ENCODE peak calls at places on chromosome 19, in nine cellular contexts. Q is K562, Z is AG04450, K is hepatocyte, V is HepG2, Y is thoracic aorta, U is left ventricle myocardium inferior, L is stomach, X is IMR-90. E is an unnamed sample.

GRCh38 chr19:18596752-18597157 is 8.2 kb downstream of the REX1BD start:
- DNase-seq in Q (peak; percentile 95), U (peak; percentile 53), K (peak; percentile 40), Z (no peak), L (peak; percentile 67), Y (no peak), V (peak; percentile 41), X (no peak), E (peak; percentile 63)

GRCh38 chr19:49101160-49101559 is 13.0 kb upstream of the LIN7B start:
- DNase-seq in Z (no peak), Q (no peak), V (no peak), Y (no peak), X (no peak), K (no peak), U (no peak), L (no peak), E (no peak)

GRCh38 chr19:42252365-42253244 is 2.3 kb downstream of the ERF start:
- DNase-seq in Z (no peak), K (peak; percentile 69), U (peak; percentile 46), Q (no peak), V (no peak), L (no peak), X (peak; percentile 68), Y (no peak), E (peak; percentile 71)

GRCh38 chr19:30565680-30566079 is 193.5 kb downstream of the ZNF536 start:
- DNase-seq in Z (no peak), Y (no peak), X (no peak), U (no peak), Q (no peak), L (no peak), V (no peak), K (no peak), E (peak; percentile 11)

GRCh38 chr19:48644839-48645651 is 942 bp downstream of the CA11 start:
- DNase-seq in L (peak; percentile 83), U (peak; percentile 72), V (peak; percentile 53), Z (no peak), X (peak; percentile 65), Q (peak; percentile 75), K (peak; percentile 85), Y (no peak), E (peak; percentile 86)

GRCh38 chr19:6236310-6237291 is 43.2 kb downstream of the MLLT1 start:
- DNase-seq in V (no peak), L (peak; percentile 99), Q (no peak), X (no peak), K (no peak), Y (no peak), Z (no peak), U (peak; percentile 29), E (no peak)

GRCh38 chr19:54379187-54379678 is 14.5 kb upstream of the LAIR1 start:
- DNase-seq in X (no peak), U (no peak), Y (no peak), L (no peak), Q (no peak), Z (no peak), V (no peak), K (no peak), E (no peak)

GRCh38 chr19:58386166-58386575 is 898 bp upstream of the RPS5 start:
- DNase-seq in K (no peak), X (no peak), V (no peak), Q (peak; percentile 28), L (no peak), Z (no peak), Y (no peak), U (no peak), E (no peak)

GRCh38 chr19:16441661-16442071 is 30.1 kb downstream of the EPS15L1 start:
- DNase-seq in V (no peak), K (peak; percentile 48), U (no peak), Y (no peak), Q (peak; percentile 63), X (no peak), L (no peak), Z (no peak), E (peak; percentile 65)

GRCh38 chr19:12763100-12763499 is 11.5 kb downstream of the BEST2 start:
- DNase-seq in Q (no peak), X (no peak), U (peak; percentile 77), K (no peak), Y (no peak), V (no peak), Z (no peak), L (no peak), E (no peak)

GRCh38 chr19:48480151-48480475 is 10.9 kb downstream of the CYTH2 start:
- DNase-seq in X (no peak), K (no peak), Q (no peak), Z (no peak), Y (no peak), V (no peak), L (peak; percentile 49), U (peak; percentile 70), E (no peak)

GRCh38 chr19:18029617-18030338 is 21.8 kb downstream of the ARRDC2 start:
- DNase-seq in Y (no peak), L (peak; percentile 61), K (peak; percentile 68), V (peak; percentile 79), Q (no peak), Z (no peak), X (peak; percentile 32), U (no peak), E (no peak)

GRCh38 chr19:1969176-1970002 is 28.4 kb downstream of the CSNK1G2 start:
- DNase-seq in V (no peak), X (no peak), K (no peak), Y (no peak), L (no peak), Q (no peak), U (no peak), Z (no peak), E (no peak)

GRCh38 chr19:10003271-10003670 is 7.0 kb downstream of the COL5A3 start:
- DNase-seq in X (no peak), L (no peak), V (no peak), Q (no peak), U (no peak), K (no peak), Y (no peak), Z (no peak), E (no peak)

GRCh38 chr19:10006335-10006708 is 4.0 kb downstream of the COL5A3 start:
- DNase-seq in U (peak; percentile 66), L (no peak), K (no peak), V (no peak), Z (no peak), Y (no peak), X (peak; percentile 72), Q (no peak), E (no peak)

GRCh38 chr19:10005632-10006334 is 4.5 kb downstream of the COL5A3 start:
- DNase-seq in Z (no peak), Q (no peak), K (no peak), X (no peak), L (no peak), V (no peak), Y (no peak), U (no peak), E (no peak)

GRCh38 chr19:10006752-10007323 is 3.5 kb downstream of the COL5A3 start:
- DNase-seq in V (no peak), Y (no peak), Z (no peak), Q (no peak), X (no peak), K (no peak), L (no peak), U (no peak), E (no peak)

GRCh38 chr19:10004617-10005016 is 5.7 kb downstream of the COL5A3 start:
- DNase-seq in X (no peak), Z (no peak), K (no peak), V (no peak), U (no peak), Q (no peak), L (no peak), Y (no peak), E (no peak)
- TF ChIP-seq CTCF in X (no peak), Z (no peak), K (no peak), V (no peak), U (no peak), Q (no peak), L (no peak), Y (no peak), E (no peak)

DNA sequence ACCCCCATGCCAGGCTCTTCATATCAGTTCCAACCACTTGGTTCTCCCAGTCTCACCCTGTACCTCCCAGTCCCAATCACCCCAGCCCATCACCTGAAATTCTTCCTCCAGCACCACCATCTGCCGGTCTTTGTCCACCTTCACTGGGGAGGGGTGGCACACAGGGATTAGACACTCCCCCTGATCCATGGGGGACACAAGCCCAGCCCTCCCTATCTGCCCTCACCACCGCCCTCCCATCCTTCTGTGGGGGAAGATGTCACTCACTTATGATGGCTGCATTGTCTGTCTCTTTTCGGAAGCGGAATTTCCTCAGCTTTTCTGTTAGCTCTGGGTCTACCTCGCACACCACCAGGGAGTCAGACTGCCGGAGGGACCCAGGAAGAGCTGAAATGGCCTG is 675 bp downstream of the GMFG start:
- DNase-seq in Y (no peak), U (no peak), Q (peak; percentile 62), Z (no peak), X (no peak), V (no peak), K (no peak), L (no peak), E (no peak)
- H3K4me3 ChIP-seq in Y (peak overlapping the region; percentile 68), U (peak overlapping the region; percentile 63), Q (peak overlapping the region; percentile 44), Z (no peak overlapping the region), X (no peak overlapping the region), V (peak overlapping the region; percentile 43), K (no peak overlapping the region), L (peak overlapping the region; percentile 47), E (no peak overlapping the region)

DNA sequence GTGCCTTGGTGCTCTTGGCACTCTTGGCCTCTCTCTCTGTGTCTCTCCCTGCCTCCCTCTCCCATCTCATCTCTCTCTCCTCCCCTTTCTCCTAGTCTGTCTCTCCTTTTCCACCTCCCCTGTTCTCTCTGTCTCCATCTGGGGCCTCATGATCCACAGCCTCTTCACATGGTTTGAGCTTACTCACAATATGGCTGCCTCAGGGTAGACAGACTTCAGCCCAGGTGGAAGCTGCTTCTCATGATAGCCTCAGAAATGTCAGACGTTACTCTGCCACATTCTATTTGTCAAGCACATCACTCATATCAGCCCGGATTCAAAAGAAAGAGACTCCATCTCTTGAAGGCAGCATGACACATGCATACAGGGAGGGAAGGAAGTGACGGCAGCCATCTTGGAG is 18.4 kb upstream of the S1PR4 start:
- DNase-seq in X (no peak), L (no peak), Q (no peak), Y (no peak), V (no peak), Z (no peak), U (no peak), K (no peak), E (no peak)
- H3K27me3 ChIP-seq in X (no peaks in the 10 kb centered on the region), L (no peaks in the 10 kb centered on the region), Q (no peaks in the 10 kb centered on the region), Y (no peaks in the 10 kb centered on the region), V (peaks cover 7% of the 10 kb centered on the region), Z (no peaks in the 10 kb centered on the region), U (no peaks in the 10 kb centered on the region), K (no peaks in the 10 kb centered on the region), E (peaks cover 4% of the 10 kb centered on the region)

DNA sequence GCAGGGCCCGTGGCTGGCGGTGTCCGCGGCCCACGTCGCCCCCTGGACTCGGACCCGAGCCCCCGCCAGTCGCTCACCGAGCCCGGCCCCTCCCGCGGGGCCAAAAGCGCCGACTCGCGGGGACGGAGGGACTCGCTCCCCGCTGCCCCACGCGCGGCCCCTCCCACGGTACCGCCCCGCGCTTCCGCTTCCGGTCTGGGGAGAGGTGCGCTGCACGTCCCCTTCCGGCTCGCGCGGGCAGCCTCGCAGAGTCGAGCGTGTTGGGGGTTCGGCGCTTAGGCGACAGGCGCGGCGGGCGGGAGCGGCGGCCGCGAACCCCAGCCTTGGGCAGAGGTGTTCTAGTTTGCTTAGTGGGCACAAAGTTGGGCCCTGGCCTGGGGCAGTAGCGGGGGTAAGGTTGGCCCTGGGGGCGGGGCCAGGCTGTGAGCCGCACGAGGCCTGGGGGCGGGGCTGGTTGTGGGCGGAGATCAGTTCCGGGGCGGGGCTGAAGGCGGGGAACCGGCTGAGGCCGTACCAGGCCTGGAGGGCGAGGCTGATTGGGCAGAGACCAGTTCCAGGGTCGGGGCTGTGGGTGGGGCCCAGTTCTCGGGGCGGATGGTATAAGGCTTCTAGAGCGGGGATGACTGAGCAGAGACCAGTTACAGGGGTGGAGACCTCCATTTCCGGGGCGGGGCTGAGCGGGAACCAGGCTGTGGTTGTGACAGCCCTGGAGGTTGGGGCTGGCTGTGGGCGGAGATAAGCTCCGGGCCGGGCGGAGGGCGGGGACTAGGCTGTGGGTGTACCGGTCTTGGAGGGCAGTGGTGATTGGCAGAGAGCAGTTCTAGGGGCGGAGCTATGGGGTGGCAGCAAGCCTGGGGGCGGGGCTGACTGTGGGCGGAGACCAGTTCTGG is at the start of the genes MBD3L1 and ZNF558:
- DNase-seq in Z (peak; percentile 94), Y (peak; percentile 99), X (peak; percentile 97), K (peak; percentile 98), Q (peak; percentile 99), U (peak; percentile 99), L (peak; percentile 97), V (peak; percentile 80), E (peak; percentile 99)
- TF ChIP-seq CTCF in Z (peak; percentile 17), Y (no peak), X (peak; percentile 39), K (peak; percentile 30), Q (no peak), U (peak; percentile 61), L (peak; percentile 58), V (peak; percentile 28), E (peak; percentile 33)